ENCODE peak calls at places on chromosomes 7 and 10, in eight cellular contexts. Y is NCI-H2081 treated with DMSO at 0.1 percent for 48 hours, T is activated B cell treated with CpG ODN at 0.5 μM for 24 hours, M is Daoy, H is GM03348, N is left ventricle myocardium superior, D is heart right ventricle, X is body of pancreas. A is an unnamed sample.

GRCh38 chr10:639001-639750 is 50.3 kb downstream of the DIP2C start:
- DNase-seq in Y (no peak), T (no peak), M (no peak), H (no peak), N (peak; percentile 29), D (no peak), X (no peak), A (no peak)

GRCh38 chr7:104928721-104929400 is 85.1 kb upstream of the KMT2E start:
- DNase-seq in Y (no peak), T (no peak), M (no peak), H (no peak), N (no peak), D (no peak), X (no peak), A (no peak)

GRCh38 chr10:3433988-3434387 is 261.4 kb upstream of the PITRM1 start:
- DNase-seq in Y (no peak), T (no peak), M (no peak), H (no peak), N (no peak), D (no peak), X (no peak), A (no peak)

GRCh38 chr7:11985376-11985775 is 153.4 kb upstream of the THSD7A start:
- DNase-seq in Y (no peak), T (no peak), M (no peak), H (no peak), N (no peak), D (no peak), X (no peak), A (no peak)

GRCh38 chr7:133077394-133077793 is 4.5 kb downstream of the CHCHD3 start:
- DNase-seq in Y (no peak), T (no peak), M (no peak), H (no peak), N (no peak), D (no peak), X (no peak), A (no peak)

GRCh38 chr7:151143261-151144015 is 24.1 kb downstream of the GBX1 start:
- DNase-seq in Y (no peak), T (no peak), M (peak; percentile 40), H (no peak), N (peak; percentile 46), D (no peak), X (no peak), A (no peak)

GRCh38 chr10:103168436-103168835 is 24.6 kb downstream of the NT5C2 start:
- DNase-seq in Y (no peak), T (no peak), M (peak; percentile 2), H (no peak), N (no peak), D (no peak), X (no peak), A (no peak)

GRCh38 chr7:71752171-71752935 is 620.4 kb downstream of the GALNT17 start:
- DNase-seq in Y (no peak), T (no peak), M (peak; percentile 64), H (peak; percentile 79), N (peak; percentile 73), D (peak; percentile 59), X (peak; percentile 33), A (peak; percentile 9)

GRCh38 chr7:140205600-140205999 is 28.8 kb upstream of the KDM7A start:
- DNase-seq in Y (no peak), T (no peak), M (no peak), H (no peak), N (no peak), D (no peak), X (no peak), A (no peak)

GRCh38 chr7:101251871-101252659 is 7.2 kb upstream of the FIS1 start:
- DNase-seq in Y (peak; percentile 95), T (peak; percentile 98), M (peak; percentile 100), H (peak; percentile 99), N (peak; percentile 99), D (peak; percentile 99), X (peak; percentile 98), A (peak; percentile 97)

GRCh38 chr7:70383369-70383768 is 748.6 kb upstream of the GALNT17 start:
- DNase-seq in Y (no peak), T (no peak), M (no peak), H (no peak), N (no peak), D (no peak), X (no peak), A (no peak)

GRCh38 chr10:16828114-16828568 is 10.9 kb upstream of the RSU1 start:
- DNase-seq in Y (peak; percentile 58), T (peak; percentile 16), M (peak; percentile 73), H (peak; percentile 46), N (peak; percentile 38), D (peak; percentile 23), X (peak; percentile 88), A (peak; percentile 46)

GRCh38 chr7:157116762-157117161 is 22.0 kb upstream of the UBE3C start:
- DNase-seq in Y (no peak), T (no peak), M (no peak), H (no peak), N (no peak), D (no peak), X (no peak), A (no peak)

GRCh38 chr10:9957352-9957751 is 1060.3 kb upstream of the CELF2 start:
- DNase-seq in Y (no peak), T (no peak), M (no peak), H (peak; percentile 60), N (no peak), D (no peak), X (no peak), A (no peak)

GRCh38 chr10:114353383-114353782 is 50.9 kb downstream of the AFAP1L2 start:
- DNase-seq in Y (no peak), T (no peak), M (no peak), H (no peak), N (no peak), D (no peak), X (no peak), A (peak; percentile 39)

GRCh38 chr7:716212-716611 is 10.3 kb upstream of the DNAAF5 start:
- DNase-seq in Y (no peak), T (no peak), M (no peak), H (no peak), N (no peak), D (no peak), X (no peak), A (no peak)

GRCh38 chr10:18822156-18822555 is 162.9 kb downstream of the ARL5B start:
- DNase-seq in Y (no peak), T (no peak), M (peak; percentile 1), H (peak; percentile 2), N (no peak), D (no peak), X (peak; percentile 2), A (no peak)

GRCh38 chr7:51123322-51124021 is 193.1 kb downstream of the COBL start:
- DNase-seq in Y (no peak), T (no peak), M (peak; percentile 98), H (peak; percentile 92), N (no peak), D (no peak), X (peak; percentile 29), A (peak; percentile 94)